ENCODE peak calls at places on chromosome 1, in four cellular contexts. One of them, this sample, is unnamed.

GRCh38 chr1:168676029-168676812 is 52.8 kb downstream of the DPT start:
- DNase-seq in neural progenitor cell: no peak
- DNase-seq in tibial artery: no peak
- DNase-seq in heart left ventricle: no peak
- DNase-seq in this sample: no peak

GRCh38 chr1:161200421-161200991 is 1.7 kb upstream of the ADAMTS4 start:
- DNase-seq in tibial artery: no peak
- DNase-seq in heart left ventricle: no peak
- DNase-seq in neural progenitor cell: peak
- DNase-seq in this sample: no peak

GRCh38 chr1:60866251-60866650 is 216.1 kb upstream of the NFIA start:
- DNase-seq in neural progenitor cell: no peak
- DNase-seq in heart left ventricle: no peak
- DNase-seq in tibial artery: no peak
- DNase-seq in this sample: no peak

GRCh38 chr1:164841723-164842465 is 282.9 kb downstream of the PBX1 start:
- DNase-seq in tibial artery: no peak
- DNase-seq in heart left ventricle: no peak
- DNase-seq in neural progenitor cell: no peak
- DNase-seq in this sample: no peak

GRCh38 chr1:154628122-154628405 is 20.1 kb upstream of the ADAR start:
- DNase-seq in tibial artery: no peak
- DNase-seq in neural progenitor cell: no peak
- DNase-seq in heart left ventricle: no peak
- DNase-seq in this sample: no peak

GRCh38 chr1:156767879-156768608 is 709 bp downstream of the PRCC start:
- DNase-seq in neural progenitor cell: peak
- DNase-seq in tibial artery: no peak
- DNase-seq in heart left ventricle: peak
- DNase-seq in this sample: no peak

GRCh38 chr1:216183427-216183826 is 239.8 kb downstream of the USH2A start:
- DNase-seq in neural progenitor cell: no peak
- DNase-seq in tibial artery: no peak
- DNase-seq in heart left ventricle: no peak
- DNase-seq in this sample: peak

GRCh38 chr1:24311234-24311633 is 7.9 kb upstream of the GRHL3 start:
- DNase-seq in heart left ventricle: no peak
- DNase-seq in neural progenitor cell: no peak
- DNase-seq in tibial artery: no peak
- DNase-seq in this sample: no peak

GRCh38 chr1:224298344-224299330 is 31.3 kb downstream of the NVL start:
- DNase-seq in neural progenitor cell: no peak
- DNase-seq in tibial artery: no peak
- DNase-seq in heart left ventricle: no peak
- DNase-seq in this sample: no peak

GRCh38 chr1:173205146-173206051 is 1.7 kb downstream of the TNFSF4 start:
- DNase-seq in heart left ventricle: no peak
- DNase-seq in neural progenitor cell: no peak
- DNase-seq in tibial artery: no peak
- DNase-seq in this sample: no peak

GRCh38 chr1:84505167-84506001 is 802 bp upstream of the SPATA1 start:
- DNase-seq in tibial artery: peak
- DNase-seq in heart left ventricle: no peak
- DNase-seq in neural progenitor cell: peak
- DNase-seq in this sample: peak

GRCh38 chr1:32920833-32921232 is 19.6 kb upstream of the TMEM54 start:
- DNase-seq in heart left ventricle: peak
- DNase-seq in neural progenitor cell: no peak
- DNase-seq in tibial artery: peak
- DNase-seq in this sample: no peak

GRCh38 chr1:15128520-15129313 is 24.8 kb upstream of the TMEM51 start:
- DNase-seq in neural progenitor cell: peak
- DNase-seq in tibial artery: peak
- DNase-seq in heart left ventricle: peak
- DNase-seq in this sample: peak

GRCh38 chr1:246213036-246213435 is 294.0 kb downstream of the SMYD3 start:
- DNase-seq in heart left ventricle: no peak
- DNase-seq in tibial artery: no peak
- DNase-seq in neural progenitor cell: no peak
- DNase-seq in this sample: no peak

GRCh38 chr1:3352084-3352951 is 102.1 kb upstream of the ARHGEF16 start:
- DNase-seq in tibial artery: peak
- DNase-seq in neural progenitor cell: peak
- DNase-seq in heart left ventricle: no peak
- DNase-seq in this sample: no peak

GRCh38 chr1:54885863-54886723 is 902 bp downstream of the DHCR24 start:
- DNase-seq in tibial artery: no peak
- DNase-seq in heart left ventricle: no peak
- DNase-seq in neural progenitor cell: peak
- DNase-seq in this sample: peak

GRCh38 chr1:205179842-205180241 is 31.7 kb downstream of the DSTYK start:
- DNase-seq in neural progenitor cell: no peak
- DNase-seq in tibial artery: no peak
- DNase-seq in heart left ventricle: no peak
- DNase-seq in this sample: no peak

GRCh38 chr1:231354330-231355020 is 16.4 kb downstream of the SPRTN start:
- DNase-seq in tibial artery: no peak
- DNase-seq in neural progenitor cell: no peak
- DNase-seq in heart left ventricle: no peak
- DNase-seq in this sample: no peak

GRCh38 chr1:36691374-36691773 is 208.7 kb upstream of the CSF3R start:
- DNase-seq in heart left ventricle: no peak
- DNase-seq in neural progenitor cell: no peak
- DNase-seq in tibial artery: no peak
- DNase-seq in this sample: peak

GRCh38 chr1:52919720-52920199 is 1.8 kb downstream of the ECHDC2 start:
- DNase-seq in tibial artery: no peak
- DNase-seq in heart left ventricle: no peak
- DNase-seq in neural progenitor cell: no peak
- DNase-seq in this sample: no peak

GRCh38 chr1:50978144-50978851 is 8.3 kb downstream of the CDKN2C start:
- DNase-seq in tibial artery: peak
- DNase-seq in heart left ventricle: peak
- DNase-seq in neural progenitor cell: peak
- DNase-seq in this sample: peak

GRCh38 chr1:44305962-44306422 is 49.1 kb downstream of the ERI3 start:
- DNase-seq in heart left ventricle: no peak
- DNase-seq in tibial artery: no peak
- DNase-seq in neural progenitor cell: no peak
- DNase-seq in this sample: no peak

GRCh38 chr1:24302209-24302611 is 16.9 kb upstream of the GRHL3 start:
- DNase-seq in neural progenitor cell: no peak
- DNase-seq in tibial artery: no peak
- DNase-seq in heart left ventricle: no peak
- DNase-seq in this sample: no peak

GRCh38 chr1:53807916-53808315 is 30.2 kb downstream of the NDC1 start:
- DNase-seq in heart left ventricle: no peak
- DNase-seq in neural progenitor cell: no peak
- DNase-seq in tibial artery: no peak
- DNase-seq in this sample: no peak

DNA sequence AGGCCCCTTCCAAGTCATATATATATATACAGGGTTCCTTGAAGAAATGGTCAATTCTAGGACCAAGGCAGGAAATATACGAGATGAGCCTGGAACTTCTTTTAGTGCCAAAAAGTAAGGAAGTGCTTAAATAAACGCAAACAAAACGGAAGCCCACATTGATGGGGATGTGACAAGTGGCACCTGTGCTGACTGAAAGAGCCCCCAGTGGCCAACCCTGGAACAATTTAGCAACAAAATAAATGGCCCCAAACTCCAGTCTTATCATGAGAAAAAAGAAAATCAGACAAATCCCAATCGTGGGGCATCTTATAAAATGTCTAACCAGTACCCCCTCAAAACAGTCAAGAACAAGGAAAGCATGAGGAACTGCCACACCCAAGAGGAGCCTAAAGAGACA is 17.7 kb downstream of the PLA2G5 start:
- DNase-seq in tibial artery: no peak
- DNase-seq in heart left ventricle: no peak
- DNase-seq in neural progenitor cell: no peak
- DNase-seq in this sample: no peak
- TF ChIP-seq CTCF in tibial artery: no peak
- TF ChIP-seq CTCF in heart left ventricle: no peak
- TF ChIP-seq CTCF in neural progenitor cell: peak
- TF ChIP-seq CTCF in this sample: no peak

DNA sequence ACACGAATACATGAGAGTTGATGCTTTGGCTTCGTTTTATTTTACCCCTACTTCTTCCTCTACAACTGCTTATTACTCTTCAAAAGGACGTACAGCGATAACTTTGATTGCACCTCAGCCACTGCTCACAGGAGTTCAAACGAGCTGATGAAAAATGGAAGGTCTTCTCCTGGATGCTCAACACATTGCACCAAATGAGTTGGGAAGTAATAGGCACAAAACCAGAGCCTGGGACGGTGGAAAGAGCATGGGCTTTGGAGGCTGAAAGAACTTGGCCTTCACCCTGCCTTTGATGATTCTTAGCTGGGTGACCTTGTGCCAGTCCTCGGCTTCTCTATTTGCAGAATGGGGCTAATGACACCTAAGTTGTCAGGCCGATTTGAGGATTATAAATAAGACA is 4.8 kb downstream of the CD53 start:
- DNase-seq in neural progenitor cell: no peak
- DNase-seq in heart left ventricle: no peak
- DNase-seq in tibial artery: no peak
- DNase-seq in this sample: no peak
- H3K27ac ChIP-seq in neural progenitor cell: no peak
- H3K27ac ChIP-seq in heart left ventricle: no peak
- H3K27ac ChIP-seq in tibial artery: no peak
- H3K27ac ChIP-seq in this sample: no peak

DNA sequence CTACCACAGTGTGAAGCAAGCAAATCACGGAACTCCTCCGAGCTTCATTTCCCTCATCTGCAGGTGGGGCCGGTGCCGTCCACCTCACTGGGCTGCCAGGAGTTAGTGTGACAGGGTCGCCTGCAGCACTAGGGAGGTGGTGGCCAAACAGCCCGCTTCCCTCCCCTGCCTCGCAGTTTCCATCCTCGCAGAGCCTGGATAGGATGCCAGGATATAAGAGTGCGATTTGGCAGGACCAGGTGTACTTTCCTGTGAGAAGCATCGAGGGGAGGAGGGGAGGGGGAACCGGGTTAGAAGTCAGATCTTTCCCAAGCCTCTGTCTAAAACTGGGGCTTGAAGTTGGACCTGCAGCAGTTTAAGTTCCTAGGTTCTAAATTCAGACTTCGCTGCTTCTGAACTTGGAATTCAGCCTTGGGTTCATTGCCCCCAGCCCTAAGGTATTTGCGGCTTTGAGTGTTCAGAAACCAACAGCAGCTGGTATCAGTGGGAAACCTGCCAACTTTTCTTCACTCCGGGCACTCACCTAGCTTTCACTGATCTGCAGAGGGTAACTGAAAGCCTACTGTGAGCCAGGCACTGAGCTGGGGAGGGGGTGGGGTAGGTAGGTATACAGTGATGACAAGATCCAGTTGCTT is 1.7 kb upstream of the JUN start:
- DNase-seq in heart left ventricle: peak
- DNase-seq in tibial artery: peak
- DNase-seq in neural progenitor cell: peak
- DNase-seq in this sample: peak
- TF ChIP-seq CTCF in heart left ventricle: no peak
- TF ChIP-seq CTCF in tibial artery: no peak
- TF ChIP-seq CTCF in neural progenitor cell: no peak
- TF ChIP-seq CTCF in this sample: peak

DNA sequence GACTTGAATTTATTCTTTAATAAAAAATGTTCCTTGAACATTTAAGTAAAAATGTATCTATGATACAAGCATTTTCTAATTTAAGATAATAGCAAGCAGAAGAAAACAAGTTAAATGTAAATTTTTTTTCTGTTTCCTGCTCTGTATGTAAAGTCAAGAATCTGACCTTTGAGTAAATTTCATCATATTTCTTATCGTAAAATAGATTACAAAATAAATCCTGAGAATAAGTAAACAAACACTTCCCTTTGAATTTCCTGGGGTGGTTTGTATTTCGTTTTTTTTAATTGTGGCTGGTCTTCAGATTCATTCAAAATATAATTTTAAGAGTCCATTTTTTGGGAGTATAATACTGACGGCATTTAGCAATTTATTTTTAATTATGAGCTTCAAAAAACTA is 77.6 kb downstream of the POU2F1 start:
- DNase-seq in tibial artery: no peak
- DNase-seq in neural progenitor cell: no peak
- DNase-seq in heart left ventricle: no peak
- DNase-seq in this sample: no peak
- H3K27ac ChIP-seq in tibial artery: no peak
- H3K27ac ChIP-seq in neural progenitor cell: no peak
- H3K27ac ChIP-seq in heart left ventricle: no peak
- H3K27ac ChIP-seq in this sample: no peak

GRCh38 chr1:203084588-203085527 is 954 bp downstream of the MYOG start:
- DNase-seq in tibial artery: no peak
- DNase-seq in neural progenitor cell: peak
- DNase-seq in heart left ventricle: no peak
- DNase-seq in this sample: no peak
- TF ChIP-seq CTCF in tibial artery: no peak
- TF ChIP-seq CTCF in neural progenitor cell: peak
- TF ChIP-seq CTCF in heart left ventricle: peak
- TF ChIP-seq CTCF in this sample: peak

GRCh38 chr1:220809704-220810103 is 23.0 kb downstream of the MTARC1 start:
- DNase-seq in heart left ventricle: no peak
- DNase-seq in neural progenitor cell: no peak
- DNase-seq in tibial artery: no peak
- DNase-seq in this sample: no peak
- H3K27ac ChIP-seq in heart left ventricle: no peak
- H3K27ac ChIP-seq in neural progenitor cell: no peak
- H3K27ac ChIP-seq in tibial artery: no peak
- H3K27ac ChIP-seq in this sample: no peak

GRCh38 chr1:11571906-11572616 is 82.2 kb downstream of the FBXO2 start:
- DNase-seq in heart left ventricle: peak
- DNase-seq in neural progenitor cell: peak
- DNase-seq in tibial artery: no peak
- DNase-seq in this sample: no peak
- TF ChIP-seq CTCF in heart left ventricle: no peak
- TF ChIP-seq CTCF in neural progenitor cell: peak
- TF ChIP-seq CTCF in tibial artery: no peak
- TF ChIP-seq CTCF in this sample: no peak

DNA sequence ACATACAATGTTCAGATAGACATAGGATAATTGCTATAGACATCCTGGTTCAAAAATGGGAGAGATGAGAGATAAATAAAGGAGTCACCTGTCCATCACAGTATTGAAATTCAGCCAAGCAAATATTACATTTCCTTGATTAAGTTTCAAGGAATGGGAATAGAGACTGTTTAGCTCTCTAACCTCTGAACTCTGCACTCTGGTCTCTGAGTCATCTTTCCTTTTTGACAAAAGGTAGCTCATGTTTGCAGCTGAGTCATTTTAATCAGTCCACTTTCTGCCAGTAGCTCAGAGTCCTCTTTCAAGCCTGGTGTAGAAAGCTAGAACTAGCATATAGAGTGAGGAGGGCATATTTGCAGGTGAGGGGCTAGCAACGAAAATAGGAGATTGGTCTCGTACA is 51.4 kb upstream of the GJA8 start:
- DNase-seq in neural progenitor cell: no peak
- DNase-seq in tibial artery: no peak
- DNase-seq in heart left ventricle: no peak
- DNase-seq in this sample: peak
- H3K27ac ChIP-seq in neural progenitor cell: no peak
- H3K27ac ChIP-seq in tibial artery: no peak
- H3K27ac ChIP-seq in heart left ventricle: no peak
- H3K27ac ChIP-seq in this sample: no peak